ENCODE peak calls at places on chromosome 11, in seven cellular contexts. E, J, Z, D, K, O and Q are unnamed samples.

GRCh38 chr11:7844986-7845385 is 48.2 kb upstream of the OR5P2 start:
- DNase-seq in E (no peak), J (no peak), Z (no peak), D (no peak), K (no peak), O (no peak), Q (no peak)

GRCh38 chr11:82733444-82734119 is at the start of gene FAM181B:
- DNase-seq in E (no peak), J (peak), Z (no peak), D (peak), K (peak), O (peak), Q (peak)

GRCh38 chr11:87366766-87367405 is 329.2 kb downstream of the TMEM135 start:
- DNase-seq in E (no peak), J (no peak), Z (no peak), D (no peak), K (no peak), O (no peak), Q (no peak)

GRCh38 chr11:121894581-121894980 is 221.4 kb downstream of the BLID start:
- DNase-seq in E (no peak), J (no peak), Z (no peak), D (no peak), K (no peak), O (no peak), Q (no peak)

GRCh38 chr11:68735125-68735524 is 16.2 kb downstream of the TESMIN start:
- DNase-seq in E (no peak), J (no peak), Z (no peak), D (no peak), K (no peak), O (no peak), Q (no peak)

GRCh38 chr11:2178906-2179494 is 7.4 kb upstream of the TH start:
- DNase-seq in E (peak), J (no peak), Z (no peak), D (no peak), K (no peak), O (no peak), Q (no peak)

GRCh38 chr11:21321530-21321929 is 652.1 kb downstream of the NELL1 start:
- DNase-seq in E (no peak), J (no peak), Z (no peak), D (no peak), K (no peak), O (no peak), Q (no peak)

GRCh38 chr11:12287009-12287373 is 90.4 kb upstream of the PARVA start:
- DNase-seq in E (peak), J (no peak), Z (no peak), D (peak), K (no peak), O (no peak), Q (no peak)

GRCh38 chr11:129731316-129731715 is 84.3 kb upstream of the TMEM45B start:
- DNase-seq in E (no peak), J (no peak), Z (no peak), D (no peak), K (no peak), O (no peak), Q (no peak)

DNA sequence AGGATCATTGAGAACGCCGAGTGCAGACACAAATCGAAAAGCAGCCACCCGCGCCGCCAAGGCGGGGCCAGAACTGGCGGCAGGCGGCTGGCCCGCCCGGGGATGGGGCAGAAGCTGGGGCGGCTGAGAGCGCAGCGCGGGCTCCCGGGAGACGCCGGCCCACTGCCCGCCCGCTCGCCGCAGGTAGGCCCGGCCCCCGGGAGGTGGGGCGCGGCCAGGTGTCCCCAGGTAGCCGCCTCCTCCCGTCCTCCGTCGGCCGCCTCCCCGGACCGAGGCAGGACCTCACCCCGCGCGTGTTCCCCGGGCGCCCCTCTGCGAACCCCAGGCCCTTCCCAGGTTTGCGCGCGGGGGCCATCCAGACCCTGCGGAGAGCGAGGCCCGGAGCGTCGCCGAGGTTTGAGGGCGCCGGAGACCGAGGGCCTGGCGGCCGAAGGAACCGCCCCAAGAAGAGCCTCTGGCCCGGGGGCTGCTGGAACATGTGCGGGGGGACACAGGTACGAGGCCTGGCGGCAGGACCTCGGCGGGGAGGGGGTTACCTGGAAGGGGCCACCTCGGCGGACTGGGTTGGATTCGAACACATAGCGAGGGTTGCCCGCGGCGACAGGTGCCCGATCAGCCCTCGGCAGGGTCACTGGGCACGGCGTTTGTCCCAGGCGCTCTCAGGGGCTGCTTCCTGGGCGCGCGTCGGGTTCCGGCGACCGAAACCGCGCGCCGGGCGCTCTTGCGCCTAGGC is at the start of gene PRRG4:
- DNase-seq in E (no peak), J (peak), Z (no peak), D (peak), K (no peak), O (no peak), Q (peak)
- TF ChIP-seq TAF1 in E (no peak), J (peak), Z (peak), D (no peak), K (no peak), O (peak), Q (no peak)

GRCh38 chr11:71200172-71200716 is 52.1 kb downstream of the SHANK2 start:
- DNase-seq in E (no peak), J (no peak), Z (no peak), D (no peak), K (no peak), O (no peak), Q (no peak)
- TF ChIP-seq TAF1 in E (no peak), J (no peak), Z (no peak), D (no peak), K (no peak), O (no peak), Q (no peak)

GRCh38 chr11:65708451-65708850 is 3.6 kb upstream of the KAT5 start:
- DNase-seq in E (no peak), J (no peak), Z (no peak), D (no peak), K (no peak), O (no peak), Q (no peak)

GRCh38 chr11:65711785-65712632 is at the start of gene KAT5:
- DNase-seq in E (peak), J (peak), Z (peak), D (peak), K (peak), O (peak), Q (peak)

GRCh38 chr11:65710424-65710823 is 1.6 kb upstream of the KAT5 start:
- DNase-seq in E (no peak), J (no peak), Z (no peak), D (no peak), K (no peak), O (no peak), Q (no peak)

GRCh38 chr11:65712633-65713076 is 603 bp downstream of the KAT5 start:
- DNase-seq in E (no peak), J (no peak), Z (no peak), D (no peak), K (no peak), O (no peak), Q (no peak)

DNA sequence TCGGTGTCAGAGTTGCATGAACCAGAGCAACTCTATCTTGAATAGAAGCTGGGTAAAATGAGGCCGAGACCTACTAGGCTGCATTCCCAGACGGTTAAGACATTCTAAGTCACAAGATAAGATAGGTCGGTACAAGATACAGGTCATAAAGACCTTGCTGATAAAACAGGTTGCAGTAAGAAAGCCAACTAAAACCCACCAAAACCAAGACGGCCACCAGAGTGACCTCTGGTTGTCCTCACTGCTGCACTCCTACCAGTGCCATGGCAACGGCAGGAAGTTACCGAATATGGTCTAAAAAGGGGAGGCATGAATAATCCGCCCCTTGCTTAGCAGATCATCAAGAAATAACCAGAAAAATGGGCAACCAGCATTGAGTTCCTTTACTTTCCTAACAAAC is 2.4 kb upstream of the KAT5 start:
- DNase-seq in E (no peak), J (no peak), Z (no peak), D (no peak), K (no peak), O (no peak), Q (no peak)
- TF ChIP-seq TAF1 in E (no peak), J (no peak), Z (no peak), D (no peak), K (no peak), O (no peak), Q (no peak)

GRCh38 chr11:32161293-32161692 is 70.4 kb downstream of the RCN1 start:
- DNase-seq in E (no peak), J (no peak), Z (no peak), D (no peak), K (no peak), O (no peak), Q (no peak)
- TF ChIP-seq TAF1 in E (no peak), J (no peak), Z (no peak), D (no peak), K (no peak), O (no peak), Q (no peak)

DNA sequence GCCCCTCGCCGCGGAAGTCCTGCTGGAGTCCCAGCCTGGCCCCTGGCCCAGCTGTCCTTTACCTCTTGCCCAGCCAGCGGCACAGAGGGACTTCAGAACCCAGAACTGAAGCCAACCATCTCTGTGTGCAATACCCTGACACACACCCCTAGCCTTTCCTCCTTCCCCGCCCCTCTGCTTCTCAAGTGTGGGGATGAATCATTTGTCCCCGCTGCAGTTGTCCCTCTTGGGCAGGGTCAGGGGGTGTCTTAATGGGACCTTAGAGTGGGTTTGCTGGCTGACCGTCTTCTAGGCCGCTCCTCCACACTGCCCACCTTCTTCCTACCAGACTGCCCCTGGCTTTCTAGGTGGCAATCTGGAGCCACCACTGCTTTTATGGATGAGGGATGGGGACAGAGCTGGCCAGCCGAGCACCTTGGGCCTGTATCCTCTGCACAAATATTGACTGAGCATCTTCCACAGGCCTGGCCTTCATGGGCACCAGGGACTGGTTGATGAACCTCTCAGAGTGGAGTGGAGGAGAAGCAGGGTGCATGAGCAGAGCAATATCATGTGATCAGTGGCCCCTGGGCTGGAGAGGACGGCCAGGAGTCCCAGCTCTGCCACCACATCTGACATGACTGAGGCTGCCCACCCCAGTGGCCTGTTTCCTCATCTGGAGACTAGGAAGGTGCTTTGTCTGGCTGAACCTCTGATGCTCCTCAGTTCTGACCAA is 668 bp upstream of the CHST1 start:
- DNase-seq in E (no peak), J (no peak), Z (no peak), D (no peak), K (no peak), O (no peak), Q (no peak)
- TF ChIP-seq TAF1 in E (no peak), J (no peak), Z (no peak), D (no peak), K (no peak), O (no peak), Q (no peak)

GRCh38 chr11:115207166-115207591 is 297.0 kb downstream of the CADM1 start:
- DNase-seq in E (peak), J (no peak), Z (no peak), D (no peak), K (no peak), O (no peak), Q (no peak)
- TF ChIP-seq TAF1 in E (no peak), J (no peak), Z (no peak), D (no peak), K (no peak), O (no peak), Q (no peak)